ENCODE peak calls at places on chromosome 14, in seven cellular contexts. P is PC-3, A is uterus, E is WTC11, O is GM20000, Z is neural crest cell, I is A549. Y is an unnamed sample.

GRCh38 chr14:60311417-60311816 is 62.4 kb downstream of the PPM1A start:
- DNase-seq in I (no peak), O (no peak), Z (no peak), A (no peak), P (peak; percentile 41), E (no peak), Y (no peak)

GRCh38 chr14:86999076-86999475 is 993.9 kb downstream of the GALC start:
- DNase-seq in I (no peak), A (no peak), O (no peak), Z (no peak), E (no peak), P (no peak), Y (no peak)

GRCh38 chr14:77616454-77617229 is at the start of gene SPTLC2:
- DNase-seq in O (peak; percentile 98), I (peak; percentile 100), E (peak; percentile 99), P (peak; percentile 99), Z (peak; percentile 93), A (peak; percentile 97), Y (peak; percentile 84)

GRCh38 chr14:20458031-20458789 is 3.0 kb downstream of the PIP4P1 start:
- DNase-seq in A (no peak), Z (no peak), E (no peak), I (no peak), P (no peak), O (no peak), Y (no peak)

GRCh38 chr14:54440037-54440436 is 1.1 kb downstream of the CNIH1 start:
- DNase-seq in A (no peak), I (no peak), E (no peak), O (no peak), P (no peak), Z (no peak), Y (no peak)

GRCh38 chr14:98369344-98369743 is 902.7 kb downstream of the BCL11B start:
- DNase-seq in I (no peak), E (no peak), A (no peak), Z (no peak), O (no peak), P (no peak), Y (no peak)

GRCh38 chr14:67856806-67857205 is 37.2 kb downstream of the RAD51B start:
- DNase-seq in O (no peak), I (no peak), Z (no peak), P (peak; percentile 59), E (no peak), A (no peak), Y (no peak)

GRCh38 chr14:94481468-94482131 is 5.6 kb upstream of the SERPINA9 start:
- DNase-seq in Z (no peak), E (no peak), P (no peak), I (no peak), O (no peak), A (no peak), Y (no peak)

GRCh38 chr14:85217412-85217811 is 312.5 kb upstream of the FLRT2 start:
- DNase-seq in E (no peak), A (no peak), I (no peak), O (no peak), Z (no peak), P (peak; percentile 42), Y (no peak)

GRCh38 chr14:95256776-95257060 is 63.0 kb downstream of the CLMN start:
- DNase-seq in P (no peak), O (no peak), E (no peak), I (no peak), A (no peak), Z (no peak), Y (no peak)

GRCh38 chr14:95068521-95068920 is 88.8 kb downstream of the DICER1 start:
- DNase-seq in E (no peak), A (no peak), Z (no peak), O (no peak), I (no peak), P (no peak), Y (no peak)

GRCh38 chr14:64293976-64294671 is at the start of gene ESR2:
- DNase-seq in I (peak; percentile 15), O (peak; percentile 64), A (peak; percentile 14), P (peak; percentile 29), Z (peak; percentile 27), E (peak; percentile 58), Y (peak; percentile 32)
- TF ChIP-seq CTCF in I (no peak), O (peak; percentile 15), A (no peak), P (peak; percentile 50), Z (peak; percentile 46), E (no peak), Y (no peak)

GRCh38 chr14:104136472-104137296 is 1.7 kb upstream of the KIF26A start:
- DNase-seq in P (no peak), Z (no peak), O (no peak), I (no peak), E (peak; percentile 28), A (no peak), Y (no peak)

GRCh38 chr14:104134061-104134965 is 4.1 kb upstream of the KIF26A start:
- DNase-seq in E (peak; percentile 15), P (no peak), Z (no peak), O (no peak), A (no peak), I (no peak), Y (no peak)

GRCh38 chr14:104135121-104135903 is 3.1 kb upstream of the KIF26A start:
- DNase-seq in I (peak; percentile 84), O (no peak), A (no peak), E (peak; percentile 87), P (peak; percentile 29), Z (peak; percentile 55), Y (no peak)

GRCh38 chr14:104137297-104138097 is 890 bp upstream of the KIF26A start:
- DNase-seq in E (peak; percentile 79), P (peak; percentile 56), I (peak; percentile 76), Z (peak; percentile 82), O (peak; percentile 96), A (peak; percentile 40), Y (peak; percentile 81)

GRCh38 chr14:104135904-104136471 is 2.4 kb upstream of the KIF26A start:
- DNase-seq in A (no peak), O (no peak), I (no peak), Z (no peak), P (no peak), E (peak; percentile 34), Y (no peak)
- TF ChIP-seq CTCF in A (no peak), O (no peak), I (peak; percentile 22), Z (no peak), P (no peak), E (no peak), Y (peak; percentile 23)

DNA sequence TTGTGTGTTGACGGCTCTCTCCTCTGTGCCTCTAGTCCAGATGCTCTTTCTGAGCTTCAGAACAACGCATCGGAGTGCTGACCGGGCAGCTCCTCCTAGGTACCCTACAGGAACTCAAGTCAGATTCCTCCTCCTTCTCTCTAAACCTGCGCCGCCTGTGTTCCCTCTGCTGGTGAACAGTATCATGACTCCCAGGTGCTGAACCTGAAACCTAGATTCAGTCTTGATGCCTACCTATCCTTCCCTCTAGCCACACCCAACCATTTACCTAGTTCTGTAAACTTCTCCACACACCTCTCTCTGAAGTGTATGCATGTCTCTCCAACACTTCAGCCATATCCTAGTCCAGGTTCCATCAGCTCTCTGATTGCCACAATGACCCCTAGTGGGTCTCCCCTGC is 112.7 kb downstream of the EFCAB11 start:
- DNase-seq in P (no peak), E (peak; percentile 44), I (no peak), O (no peak), A (no peak), Z (no peak), Y (no peak)
- TF ChIP-seq CTCF in P (peak; percentile 20), E (peak; percentile 10), I (no peak), O (no peak), A (no peak), Z (no peak), Y (no peak)

DNA sequence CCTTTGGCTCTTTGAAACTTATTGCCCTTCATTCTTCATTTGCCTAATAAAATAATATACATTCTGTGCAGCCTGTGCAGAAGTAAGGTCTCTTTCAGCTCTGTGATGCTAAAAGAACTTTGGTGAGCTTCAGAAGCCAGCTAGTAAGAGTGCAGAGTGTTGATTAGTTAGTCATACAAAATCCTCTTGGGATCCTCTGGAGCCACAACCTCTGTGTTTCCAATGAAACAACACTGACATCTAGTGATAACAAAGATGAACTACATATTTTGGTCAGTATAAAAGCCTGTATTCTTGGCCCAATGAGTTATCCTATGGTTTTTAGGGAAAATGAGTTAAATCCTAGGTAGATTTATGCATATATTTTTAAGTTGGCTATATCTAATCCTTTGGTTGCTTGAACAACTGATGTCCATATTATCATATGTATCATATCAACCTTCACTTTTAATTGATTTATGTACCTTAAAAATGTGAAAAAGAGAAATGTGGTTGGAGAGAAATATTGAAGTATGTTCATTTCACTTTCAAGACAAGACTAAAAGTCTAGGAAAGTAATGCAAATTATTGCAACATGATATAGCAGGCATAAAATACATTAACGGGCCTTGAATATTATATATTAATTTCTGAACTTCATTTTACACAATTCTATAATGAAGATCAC is 158.4 kb downstream of the KLHL28 start:
- DNase-seq in I (peak; percentile 26), A (no peak), E (no peak), P (peak; percentile 77), Z (no peak), O (peak; percentile 54), Y (peak; percentile 16)
- TF ChIP-seq CTCF in I (peak; percentile 77), A (peak; percentile 57), E (peak; percentile 45), P (peak; percentile 90), Z (peak; percentile 88), O (no peak), Y (peak; percentile 71)

DNA sequence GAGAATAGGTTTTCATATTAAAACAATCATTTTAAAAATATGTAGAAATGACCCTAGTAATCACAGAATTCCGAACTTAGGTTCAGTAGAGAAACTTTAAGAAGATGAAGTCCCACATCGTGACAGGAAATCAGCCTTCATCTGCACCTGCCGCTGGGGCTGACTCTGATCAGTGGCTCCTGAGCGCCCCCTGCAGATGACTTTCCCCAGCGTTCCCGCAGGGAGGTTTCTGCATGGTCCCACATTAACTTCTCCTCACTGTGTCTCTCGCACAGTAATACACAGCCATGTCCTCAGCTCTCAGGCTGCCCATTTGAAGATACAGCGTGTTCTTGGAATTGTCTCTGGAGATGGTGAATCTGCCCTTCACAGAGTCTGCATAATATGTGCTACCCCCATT is 1131.1 kb downstream of the TMEM121 start:
- DNase-seq in P (no peak), O (peak; percentile 17), E (no peak), I (no peak), A (no peak), Z (no peak), Y (no peak)
- TF ChIP-seq CTCF in P (peak; percentile 8), O (peak; percentile 91), E (no peak), I (no peak), A (no peak), Z (no peak), Y (peak; percentile 15)

GRCh38 chr14:46663382-46663781 is 11.8 kb upstream of the RPL10L start:
- DNase-seq in P (no peak), E (no peak), I (no peak), O (no peak), Z (no peak), A (no peak), Y (no peak)

DNA sequence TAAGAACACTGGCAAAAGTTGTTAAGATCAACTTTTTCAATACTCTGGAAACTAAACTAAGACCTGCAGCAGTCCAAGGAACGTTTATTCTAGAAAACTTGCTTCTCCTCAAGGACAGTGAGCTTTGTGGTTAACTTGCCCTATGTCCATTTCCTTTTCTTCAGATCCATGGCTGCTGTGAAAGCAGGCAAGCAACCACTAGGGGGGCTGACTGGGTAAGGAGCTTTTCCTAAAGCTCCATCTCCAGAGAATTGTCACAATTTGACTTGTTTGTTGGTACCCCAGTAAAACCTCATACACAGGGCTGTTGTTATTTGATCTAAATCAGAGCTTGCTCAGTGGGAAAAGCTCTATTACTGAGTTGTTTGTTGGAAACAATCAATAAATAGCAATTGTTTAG is 10.1 kb upstream of the RPL10L start:
- DNase-seq in A (no peak), E (peak; percentile 23), O (no peak), P (peak; percentile 3), I (no peak), Z (no peak), Y (no peak)
- TF ChIP-seq CTCF in A (no peak), E (no peak), O (no peak), P (peak; percentile 45), I (no peak), Z (peak; percentile 54), Y (no peak)